ENCODE peak calls at places on chromosome 11, in eight cellular contexts. B is NCI-H2029, A is GM04504, D is NCI-H748 treated with DMSO at 0.1 percent for 48 hours, F is stomach, T is lower lobe of right lung, I is HAP-1, H is astrocyte of the cerebellum. M is an unnamed sample.

GRCh38 chr11:130390071-130390758 is 38.2 kb downstream of the ADAMTS8 start:
- DNase-seq in I (no peak), F (peak; percentile 40), D (no peak), A (peak; percentile 32), T (no peak), B (peak; percentile 50), H (peak; percentile 57), M (no peak)

GRCh38 chr11:127000991-127001390 is 421 bp upstream of the KIRREL3 start:
- DNase-seq in B (no peak), D (no peak), T (no peak), F (no peak), I (no peak), H (no peak), A (no peak), M (no peak)

GRCh38 chr11:44277097-44278090 is 32.5 kb downstream of the ALX4 start:
- DNase-seq in H (no peak), I (no peak), T (no peak), A (no peak), D (no peak), B (no peak), F (no peak), M (no peak)

GRCh38 chr11:65872555-65873279 is at the start of gene EFEMP2:
- DNase-seq in F (no peak), H (no peak), D (no peak), A (no peak), T (peak; percentile 64), I (no peak), B (no peak), M (no peak)

GRCh38 chr11:78187366-78188011 is 937 bp downstream of the KCTD21 start:
- DNase-seq in D (no peak), T (no peak), I (no peak), H (no peak), A (no peak), B (no peak), F (no peak), M (no peak)

GRCh38 chr11:28559497-28559896 is 451.3 kb downstream of the METTL15 start:
- DNase-seq in F (no peak), T (no peak), B (no peak), I (no peak), H (peak; percentile 28), A (no peak), D (peak; percentile 21), M (no peak)

GRCh38 chr11:108586600-108586999 is 7.0 kb downstream of the EXPH5 start:
- DNase-seq in F (no peak), B (peak; percentile 32), I (no peak), T (no peak), A (no peak), H (no peak), D (no peak), M (no peak)

GRCh38 chr11:87722756-87723599 is 452.3 kb downstream of the RAB38 start:
- DNase-seq in F (peak; percentile 43), B (no peak), A (peak; percentile 8), T (no peak), D (no peak), I (peak; percentile 45), H (no peak), M (no peak)

GRCh38 chr11:65041206-65042035 is at the start of gene SAC3D1:
- DNase-seq in A (peak; percentile 23), I (peak; percentile 74), D (peak; percentile 49), T (peak; percentile 79), B (peak; percentile 61), H (no peak), F (peak; percentile 67), M (no peak)

GRCh38 chr11:59196777-59197176 is 15.9 kb downstream of the MPEG1 start:
- DNase-seq in T (no peak), A (no peak), B (no peak), D (no peak), I (no peak), F (no peak), H (no peak), M (no peak)

GRCh38 chr11:114847599-114847998 is 169.3 kb downstream of the NXPE2 start:
- DNase-seq in F (no peak), I (no peak), A (no peak), B (peak; percentile 34), T (no peak), D (no peak), H (no peak), M (peak; percentile 12)

GRCh38 chr11:115893701-115894100 is 389.5 kb upstream of the CADM1 start:
- DNase-seq in T (no peak), A (no peak), B (no peak), H (no peak), F (no peak), I (no peak), D (no peak), M (no peak)

GRCh38 chr11:8790964-8791363 is 108.4 kb downstream of the RPL27A start:
- DNase-seq in F (no peak), T (no peak), H (no peak), A (no peak), B (no peak), D (no peak), I (no peak), M (no peak)

GRCh38 chr11:65016705-65017104 is 2.7 kb downstream of the ARL2 start:
- DNase-seq in T (no peak), A (no peak), F (no peak), B (no peak), H (no peak), I (no peak), D (no peak), M (no peak)

GRCh38 chr11:70448983-70449567 is 50.7 kb downstream of the CTTN start:
- DNase-seq in B (no peak), T (no peak), H (no peak), D (no peak), A (no peak), I (no peak), F (no peak), M (no peak)

GRCh38 chr11:133892584-133893380 is 47.5 kb upstream of the SPATA19 start:
- DNase-seq in H (no peak), I (no peak), D (no peak), B (no peak), F (no peak), A (no peak), T (no peak), M (no peak)

GRCh38 chr11:65417702-65418430 is 4.7 kb upstream of the NEAT1 start:
- DNase-seq in D (no peak), B (no peak), T (peak; percentile 72), H (no peak), I (no peak), A (peak; percentile 24), F (peak; percentile 50), M (no peak)

GRCh38 chr11:104531075-104531474 is 367.1 kb upstream of the PDGFD start:
- DNase-seq in I (peak; percentile 13), D (no peak), T (no peak), B (no peak), A (no peak), H (no peak), F (no peak), M (no peak)

GRCh38 chr11:47881145-47881544 is 33.0 kb upstream of the NUP160 start:
- DNase-seq in B (no peak), H (no peak), T (peak; percentile 57), D (no peak), F (no peak), A (no peak), I (no peak), M (no peak)

GRCh38 chr11:78045851-78046485 is 17.7 kb upstream of the THRSP start:
- DNase-seq in A (peak; percentile 32), B (peak; percentile 51), T (peak; percentile 86), I (peak; percentile 90), F (peak; percentile 89), H (no peak), D (peak; percentile 43), M (peak; percentile 52)

GRCh38 chr11:123235687-123236261 is 40.7 kb upstream of the CLMP start:
- DNase-seq in B (no peak), H (no peak), F (no peak), I (no peak), A (no peak), T (no peak), D (no peak), M (no peak)

GRCh38 chr11:134350381-134350780 is 18.6 kb downstream of the GLB1L2 start:
- DNase-seq in A (no peak), I (no peak), H (no peak), B (no peak), T (no peak), D (no peak), F (no peak), M (no peak)

GRCh38 chr11:119382101-119382500 is 611 bp upstream of the USP2 start:
- DNase-seq in D (no peak), A (no peak), T (no peak), I (peak; percentile 6), F (no peak), H (no peak), B (no peak), M (no peak)

GRCh38 chr11:68989936-68990606 is 9.3 kb upstream of the MRGPRD start:
- DNase-seq in D (no peak), I (peak; percentile 3), A (no peak), B (no peak), T (peak; percentile 28), H (no peak), F (no peak), M (no peak)

GRCh38 chr11:120326845-120327281 is 1.8 kb downstream of the TLCD5 start:
- DNase-seq in B (no peak), D (no peak), F (no peak), A (no peak), I (no peak), H (no peak), T (no peak), M (no peak)

GRCh38 chr11:66996609-66997273 is 21.6 kb downstream of the C11orf86 start:
- DNase-seq in F (no peak), T (no peak), A (no peak), H (no peak), I (no peak), B (no peak), D (no peak), M (no peak)

GRCh38 chr11:80831374-80831773 is 1390.5 kb upstream of the TENM4 start:
- DNase-seq in T (no peak), D (no peak), B (no peak), H (no peak), F (no peak), A (no peak), I (no peak), M (no peak)

GRCh38 chr11:12386309-12386708 is 8.9 kb downstream of the PARVA start:
- DNase-seq in B (no peak), D (no peak), T (no peak), H (no peak), A (no peak), I (no peak), F (no peak), M (no peak)

GRCh38 chr11:76795285-76795935 is 12.3 kb downstream of the TSKU start:
- DNase-seq in B (no peak), I (no peak), H (no peak), F (peak; percentile 22), A (no peak), D (no peak), T (no peak), M (no peak)

GRCh38 chr11:9755561-9755960 is 91.7 kb downstream of the SWAP70 start:
- DNase-seq in T (no peak), H (peak; percentile 91), B (no peak), D (no peak), A (no peak), I (no peak), F (no peak), M (no peak)

GRCh38 chr11:76493040-76493439 is 48.2 kb downstream of the EMSY start:
- DNase-seq in T (no peak), A (no peak), F (no peak), B (no peak), I (no peak), D (no peak), H (no peak), M (no peak)

GRCh38 chr11:85810871-85811611 is at the start of gene SYTL2:
- DNase-seq in F (peak; percentile 82), A (peak; percentile 48), T (peak; percentile 78), D (peak; percentile 12), H (no peak), I (peak; percentile 79), B (peak; percentile 35), M (peak; percentile 28)